ENCODE peak calls at places on chromosomes 7 and 10, in ten cellular contexts. F is tibial nerve, J is HTR-8/SVneo, R is EH, Z is kidney glomerular epithelial cell, M is Calu3, I is fibroblast of the aortic adventitia, D is lower lobe of right lung, L is RPMI7951, B is RWPE2. N is an unnamed sample.
A peak's percentile ranks its signal among the peaks of the same experiment; 100 is the strongest.

GRCh38 chr10:67923551-67923950 is 39.1 kb downstream of the SIRT1 start:
- DNase-seq in B (no peak), L (peak; percentile 54), J (no peak), M (no peak), F (no peak), Z (no peak), D (no peak), I (no peak), R (peak; percentile 86), N (no peak)

GRCh38 chr7:29853072-29853471 is 46.8 kb downstream of the WIPF3 start:
- DNase-seq in J (no peak), Z (no peak), M (no peak), F (no peak), B (no peak), D (no peak), R (no peak), I (no peak), L (no peak), N (no peak)

GRCh38 chr7:3028071-3028766 is 15.4 kb downstream of the CARD11 start:
- DNase-seq in M (peak; percentile 69), Z (peak; percentile 42), I (peak; percentile 21), L (peak; percentile 83), R (peak; percentile 33), F (peak; percentile 14), B (no peak), D (no peak), J (peak; percentile 72), N (no peak)

GRCh38 chr10:69340695-69341094 is 62.4 kb downstream of the HK1 start:
- DNase-seq in M (no peak), F (no peak), Z (no peak), D (no peak), I (no peak), L (no peak), J (no peak), B (peak; percentile 77), R (no peak), N (no peak)

GRCh38 chr10:1011696-1012095 is 14.0 kb downstream of the IDI2 start:
- DNase-seq in I (no peak), B (no peak), J (no peak), D (no peak), L (no peak), R (no peak), Z (no peak), M (no peak), F (no peak), N (no peak)

GRCh38 chr10:3423411-3423810 is 250.8 kb upstream of the PITRM1 start:
- DNase-seq in M (no peak), Z (no peak), R (no peak), F (no peak), J (no peak), B (no peak), I (no peak), D (no peak), L (no peak), N (no peak)

GRCh38 chr7:129436335-129436923 is 2.2 kb downstream of the STRIP2 start:
- DNase-seq in Z (no peak), L (no peak), R (no peak), M (no peak), I (no peak), J (no peak), F (no peak), D (no peak), B (no peak), N (no peak)

GRCh38 chr10:101777085-101777856 is 1.4 kb upstream of the FGF8 start:
- DNase-seq in B (no peak), M (no peak), L (no peak), I (no peak), F (no peak), D (no peak), J (no peak), R (no peak), Z (no peak), N (no peak)

GRCh38 chr7:54978364-54979116 is 40.3 kb upstream of the EGFR start:
- DNase-seq in I (no peak), R (no peak), J (no peak), F (no peak), L (no peak), B (no peak), D (no peak), M (no peak), Z (no peak), N (peak; percentile 11)

GRCh38 chr7:77326131-77326530 is 90.0 kb downstream of the GSAP start:
- DNase-seq in Z (peak; percentile 48), J (no peak), L (no peak), R (peak; percentile 46), I (no peak), D (no peak), F (no peak), M (no peak), B (no peak), N (no peak)

GRCh38 chr7:139034855-139035587 is 821 bp downstream of the ZC3HAV1L start:
- DNase-seq in Z (no peak), D (no peak), F (no peak), M (peak; percentile 45), B (no peak), I (peak; percentile 19), R (peak; percentile 50), L (peak; percentile 45), J (peak; percentile 40), N (no peak)

GRCh38 chr10:47048533-47048905 is 137.3 kb downstream of the PTPN20 start:
- DNase-seq in I (peak; percentile 51), Z (no peak), F (no peak), B (no peak), M (no peak), D (peak; percentile 50), J (no peak), L (no peak), R (peak; percentile 18), N (no peak)

GRCh38 chr10:5229019-5229418 is 32.4 kb downstream of the AKR1C4 start:
- DNase-seq in B (no peak), J (no peak), R (no peak), F (no peak), L (no peak), D (no peak), I (no peak), Z (no peak), M (no peak), N (no peak)

GRCh38 chr7:73988197-73988596 is 39.8 kb upstream of the ELN start:
- DNase-seq in R (no peak), D (no peak), I (no peak), Z (no peak), L (peak; percentile 73), F (no peak), J (no peak), B (no peak), M (peak; percentile 55), N (no peak)

GRCh38 chr7:128805225-128805624 is 13.5 kb downstream of the CCDC136 start:
- DNase-seq in R (no peak), J (no peak), F (no peak), L (no peak), Z (no peak), I (peak; percentile 41), D (no peak), B (no peak), M (no peak), N (no peak)

GRCh38 chr7:77439572-77439971 is 23.4 kb upstream of the GSAP start:
- DNase-seq in B (no peak), J (no peak), F (peak; percentile 48), R (peak; percentile 46), L (peak; percentile 77), Z (no peak), M (peak; percentile 60), I (peak; percentile 31), D (peak; percentile 76), N (no peak)

GRCh38 chr10:5550250-5550545 is 25.4 kb downstream of the CALML3 start:
- DNase-seq in D (no peak), M (no peak), F (no peak), L (no peak), Z (no peak), B (no peak), I (no peak), J (no peak), R (no peak), N (no peak)

GRCh38 chr7:116315293-116315692 is 105.0 kb downstream of the TES start:
- DNase-seq in M (no peak), L (peak; percentile 88), R (peak; percentile 64), J (peak; percentile 30), B (peak; percentile 89), D (no peak), Z (peak; percentile 58), F (no peak), I (no peak), N (no peak)

GRCh38 chr10:62050941-62051433 is 149.5 kb downstream of the ARID5B start:
- DNase-seq in L (peak; percentile 89), J (peak; percentile 65), F (peak; percentile 68), I (peak; percentile 92), Z (peak; percentile 91), M (peak; percentile 61), R (peak; percentile 96), B (no peak), D (peak; percentile 53), N (no peak)

GRCh38 chr10:129848571-129849451 is 115.3 kb downstream of the EBF3 start:
- DNase-seq in Z (no peak), J (no peak), M (no peak), F (no peak), L (no peak), D (no peak), R (no peak), B (no peak), I (peak; percentile 11), N (no peak)

N was measured in NAMALWA.